ENCODE peak calls at places on chromosomes 6 and 20, in ten cellular contexts. N, R, W, P, K, J, G, X, A and Z are unnamed samples.

GRCh38 chr6:118012944-118013343 is 105.9 kb downstream of the SLC35F1 start:
- ATAC-seq in K (peak; percentile 51), N (no peak), P (no peak), G (no peak), A (no peak), R (no peak), W (peak; percentile 94), X (no peak), J (no peak), Z (no peak)

GRCh38 chr6:84193140-84193708 is 34.2 kb downstream of the CEP162 start:
- ATAC-seq in R (no peak), K (peak; percentile 82), J (no peak), X (no peak), W (peak; percentile 71), P (no peak), A (no peak), N (peak; percentile 93), G (no peak), Z (peak; percentile 52)

GRCh38 chr6:138498575-138499302 is 555 bp downstream of the NHSL1 start:
- ATAC-seq in P (no peak), R (no peak), W (peak; percentile 57), K (peak; percentile 72), N (no peak), J (no peak), A (no peak), G (no peak), X (peak; percentile 54), Z (no peak)

GRCh38 chr20:32036716-32037355 is 15.2 kb upstream of the HCK start:
- ATAC-seq in R (no peak), W (no peak), X (no peak), J (no peak), P (no peak), K (no peak), A (no peak), N (no peak), G (no peak), Z (no peak)

GRCh38 chr6:2353412-2354137 is 108.2 kb upstream of the GMDS start:
- ATAC-seq in W (peak; percentile 93), K (peak; percentile 92), R (no peak), P (peak; percentile 81), J (peak; percentile 92), X (no peak), N (peak; percentile 84), A (no peak), G (peak; percentile 87), Z (peak; percentile 40)

GRCh38 chr6:42443312-42444075 is 8.2 kb downstream of the TRERF1 start:
- ATAC-seq in R (no peak), W (no peak), G (peak; percentile 41), A (no peak), J (no peak), K (no peak), P (no peak), N (no peak), X (no peak), Z (no peak)

GRCh38 chr20:44142416-44142815 is 44.6 kb downstream of the JPH2 start:
- ATAC-seq in W (no peak), P (no peak), X (no peak), N (no peak), J (no peak), G (no peak), R (no peak), K (no peak), A (no peak), Z (no peak)

GRCh38 chr6:136210450-136211165 is 39.5 kb downstream of the MTFR2 start:
- ATAC-seq in R (no peak), A (no peak), G (no peak), W (no peak), X (no peak), N (no peak), P (no peak), K (no peak), J (peak; percentile 75), Z (no peak)

GRCh38 chr20:38657390-38657789 is 55.8 kb downstream of the ARHGAP40 start:
- ATAC-seq in N (no peak), P (no peak), R (no peak), J (no peak), A (no peak), K (no peak), G (no peak), W (no peak), X (no peak), Z (no peak)

GRCh38 chr6:44004136-44004535 is 123.1 kb downstream of the MRPL14 start:
- ATAC-seq in R (no peak), N (no peak), X (no peak), J (no peak), P (no peak), K (no peak), G (no peak), A (no peak), W (no peak), Z (no peak)

GRCh38 chr20:12409501-12409900 is 491.8 kb downstream of the BTBD3 start:
- ATAC-seq in X (no peak), A (no peak), P (no peak), N (no peak), W (no peak), K (no peak), G (no peak), J (no peak), R (no peak), Z (no peak)

GRCh38 chr20:50283922-50284810 is 93.5 kb downstream of the CEBPB start:
- ATAC-seq in X (no peak), N (peak; percentile 71), P (peak; percentile 80), W (peak; percentile 79), A (peak; percentile 49), K (peak; percentile 76), R (no peak), J (peak; percentile 32), G (peak; percentile 33), Z (peak; percentile 80)

GRCh38 chr6:36607782-36608386 is 13.7 kb downstream of the SRSF3 start:
- ATAC-seq in P (no peak), K (peak; percentile 76), A (no peak), X (no peak), R (no peak), N (no peak), W (peak; percentile 85), J (no peak), G (no peak), Z (no peak)

GRCh38 chr20:23156842-23157423 is 70.8 kb upstream of the CD93 start:
- ATAC-seq in N (no peak), W (no peak), G (no peak), R (no peak), J (no peak), K (no peak), P (no peak), A (no peak), X (no peak), Z (no peak)

GRCh38 chr20:8855315-8855714 is 213.6 kb upstream of the PLCB4 start:
- ATAC-seq in P (no peak), K (no peak), R (no peak), W (peak; percentile 16), G (peak; percentile 65), X (peak; percentile 56), J (peak; percentile 46), A (no peak), N (no peak), Z (no peak)

GRCh38 chr6:53441035-53441493 is 92.3 kb upstream of the ELOVL5 start:
- ATAC-seq in J (no peak), A (no peak), K (no peak), P (no peak), X (no peak), R (no peak), N (no peak), W (no peak), G (no peak), Z (peak; percentile 86)

GRCh38 chr6:158758464-158758863 is 60.7 kb downstream of the EZR start:
- ATAC-seq in A (no peak), J (no peak), G (no peak), K (peak; percentile 48), N (no peak), W (no peak), P (no peak), R (no peak), X (no peak), Z (no peak)